ENCODE peak calls at places on chromosomes 13 and 19, in four cellular contexts. K, A, J and Z are unnamed samples.

GRCh38 chr19:34044011-34044410 is 128.3 kb upstream of the LSM14A start:
- DNase-seq in K (no peak), A (no peak), J (no peak), Z (no peak)

GRCh38 chr19:38679839-38680238 is 32.4 kb downstream of the ACTN4 start:
- DNase-seq in J (no peak), K (no peak), A (no peak), Z (no peak)

GRCh38 chr19:13797870-13798269 is 2.6 kb downstream of the ZSWIM4 start:
- DNase-seq in J (no peak), K (no peak), A (no peak), Z (no peak)

GRCh38 chr13:32988588-32989256 is 27.5 kb upstream of the KL start:
- DNase-seq in K (no peak), J (no peak), A (no peak), Z (no peak)

GRCh38 chr13:84399320-84400085 is 517.2 kb upstream of the SLITRK1 start:
- DNase-seq in A (no peak), K (no peak), J (no peak), Z (no peak)

GRCh38 chr13:29548722-29549446 is 46.6 kb downstream of the SLC7A1 start:
- DNase-seq in A (no peak), K (peak), J (no peak), Z (no peak)

GRCh38 chr13:94464771-94465170 is 14.7 kb downstream of the DCT start:
- DNase-seq in J (no peak), K (peak), A (peak), Z (no peak)

GRCh38 chr13:98801626-98802418 is 49.4 kb upstream of the SLC15A1 start:
- DNase-seq in J (no peak), K (no peak), A (no peak), Z (no peak)

GRCh38 chr19:38417544-38418506 is 8.2 kb downstream of the RASGRP4 start:
- DNase-seq in K (peak), A (peak), J (peak), Z (no peak)

GRCh38 chr13:24076124-24076523 is 84.4 kb upstream of the SPATA13 start:
- DNase-seq in J (no peak), A (no peak), K (no peak), Z (no peak)

GRCh38 chr19:38869160-38869835 is 8.8 kb downstream of the RINL start:
- DNase-seq in J (no peak), K (no peak), A (peak), Z (no peak)

GRCh38 chr13:112657850-112658445 is 31.9 kb upstream of the ATP11A start:
- DNase-seq in K (peak), A (no peak), J (no peak), Z (no peak)

GRCh38 chr13:26719356-26719945 is 41.1 kb downstream of the GPR12 start:
- DNase-seq in A (no peak), J (no peak), K (no peak), Z (no peak)

GRCh38 chr19:28847468-28847867 is 365.5 kb downstream of the UQCRFS1 start:
- DNase-seq in K (no peak), J (no peak), A (no peak), Z (no peak)